ENCODE peak calls at places on chromosomes 5 and 9, in five cellular contexts. One of them, this sample, is unnamed.

GRCh38 chr9:121269030-121269887 is 1.3 kb downstream of the GSN start:
- DNase-seq in endothelial cell: no peak
- DNase-seq in cardiac muscle cell: no peak
- DNase-seq in mucosa of descending colon: peak
- DNase-seq in transverse colon: peak
- DNase-seq in this sample: no peak

GRCh38 chr5:16179511-16179935 is at the start of gene MARCHF11:
- DNase-seq in mucosa of descending colon: no peak
- DNase-seq in transverse colon: no peak
- DNase-seq in endothelial cell: peak
- DNase-seq in cardiac muscle cell: peak
- DNase-seq in this sample: no peak

GRCh38 chr5:66356011-66356565 is 212.0 kb downstream of the SREK1 start:
- DNase-seq in cardiac muscle cell: no peak
- DNase-seq in transverse colon: no peak
- DNase-seq in endothelial cell: no peak
- DNase-seq in mucosa of descending colon: no peak
- DNase-seq in this sample: no peak

GRCh38 chr5:42993516-42994284 is 46.4 kb downstream of the ANXA2R start:
- DNase-seq in cardiac muscle cell: no peak
- DNase-seq in mucosa of descending colon: peak
- DNase-seq in endothelial cell: no peak
- DNase-seq in transverse colon: peak
- DNase-seq in this sample: no peak

GRCh38 chr5:1281038-1281882 is 13.6 kb downstream of the TERT start:
- DNase-seq in transverse colon: no peak
- DNase-seq in cardiac muscle cell: no peak
- DNase-seq in mucosa of descending colon: no peak
- DNase-seq in endothelial cell: no peak
- DNase-seq in this sample: no peak

GRCh38 chr5:1140188-1140817 is 28.4 kb upstream of the SLC12A7 start:
- DNase-seq in endothelial cell: peak
- DNase-seq in transverse colon: peak
- DNase-seq in mucosa of descending colon: peak
- DNase-seq in cardiac muscle cell: peak
- DNase-seq in this sample: peak

GRCh38 chr9:127661342-127661741 is 45.4 kb upstream of the CFAP157 start:
- DNase-seq in cardiac muscle cell: peak
- DNase-seq in mucosa of descending colon: peak
- DNase-seq in transverse colon: peak
- DNase-seq in endothelial cell: no peak
- DNase-seq in this sample: no peak

GRCh38 chr5:40223884-40224402 is 455.8 kb upstream of the PTGER4 start:
- DNase-seq in cardiac muscle cell: no peak
- DNase-seq in mucosa of descending colon: no peak
- DNase-seq in transverse colon: no peak
- DNase-seq in endothelial cell: no peak
- DNase-seq in this sample: no peak

GRCh38 chr5:119022017-119022745 is 33.8 kb upstream of the DTWD2 start:
- DNase-seq in endothelial cell: no peak
- DNase-seq in mucosa of descending colon: no peak
- DNase-seq in cardiac muscle cell: no peak
- DNase-seq in transverse colon: no peak
- DNase-seq in this sample: peak

GRCh38 chr5:168829922-168830417 is 250.8 kb upstream of the PANK3 start:
- DNase-seq in cardiac muscle cell: no peak
- DNase-seq in mucosa of descending colon: no peak
- DNase-seq in endothelial cell: no peak
- DNase-seq in transverse colon: no peak
- DNase-seq in this sample: no peak

GRCh38 chr5:72480836-72481235 is 26.4 kb downstream of the ZNF366 start:
- DNase-seq in transverse colon: no peak
- DNase-seq in endothelial cell: no peak
- DNase-seq in mucosa of descending colon: no peak
- DNase-seq in cardiac muscle cell: no peak
- DNase-seq in this sample: no peak

GRCh38 chr5:157217289-157218024 is 36.8 kb downstream of the ITK start:
- DNase-seq in transverse colon: no peak
- DNase-seq in mucosa of descending colon: no peak
- DNase-seq in cardiac muscle cell: no peak
- DNase-seq in endothelial cell: no peak
- DNase-seq in this sample: no peak

GRCh38 chr9:88524911-88525310 is 10.1 kb upstream of the NXNL2 start:
- DNase-seq in endothelial cell: no peak
- DNase-seq in cardiac muscle cell: no peak
- DNase-seq in mucosa of descending colon: no peak
- DNase-seq in transverse colon: no peak
- DNase-seq in this sample: no peak

GRCh38 chr9:79946718-79947117 is 375.0 kb downstream of the TLE4 start:
- DNase-seq in transverse colon: no peak
- DNase-seq in mucosa of descending colon: no peak
- DNase-seq in cardiac muscle cell: no peak
- DNase-seq in endothelial cell: no peak
- DNase-seq in this sample: no peak

GRCh38 chr5:173969167-173970049 is 19.6 kb upstream of the C5orf47 start:
- DNase-seq in mucosa of descending colon: no peak
- DNase-seq in endothelial cell: no peak
- DNase-seq in cardiac muscle cell: no peak
- DNase-seq in transverse colon: no peak
- DNase-seq in this sample: no peak

GRCh38 chr9:106862946-106863740 is at the start of gene ZNF462:
- DNase-seq in mucosa of descending colon: peak
- DNase-seq in transverse colon: peak
- DNase-seq in cardiac muscle cell: peak
- DNase-seq in endothelial cell: peak
- DNase-seq in this sample: no peak

GRCh38 chr5:170760126-170760525 is 23.4 kb upstream of the GABRP start:
- DNase-seq in transverse colon: no peak
- DNase-seq in cardiac muscle cell: no peak
- DNase-seq in endothelial cell: no peak
- DNase-seq in mucosa of descending colon: no peak
- DNase-seq in this sample: no peak

GRCh38 chr9:36141288-36141687 is 4.8 kb downstream of the GLIPR2 start:
- DNase-seq in endothelial cell: no peak
- DNase-seq in cardiac muscle cell: peak
- DNase-seq in transverse colon: no peak
- DNase-seq in mucosa of descending colon: no peak
- DNase-seq in this sample: no peak

GRCh38 chr5:169148066-169148740 is 152.7 kb downstream of the SLIT3 start:
- DNase-seq in endothelial cell: no peak
- DNase-seq in transverse colon: no peak
- DNase-seq in mucosa of descending colon: no peak
- DNase-seq in cardiac muscle cell: no peak
- DNase-seq in this sample: no peak

GRCh38 chr5:127442085-127442484 is 75.4 kb upstream of the PRRC1 start:
- DNase-seq in endothelial cell: no peak
- DNase-seq in mucosa of descending colon: no peak
- DNase-seq in cardiac muscle cell: peak
- DNase-seq in transverse colon: no peak
- DNase-seq in this sample: peak

GRCh38 chr9:75071530-75072122 is 16.3 kb downstream of the NMRK1 start:
- DNase-seq in mucosa of descending colon: peak
- DNase-seq in transverse colon: peak
- DNase-seq in cardiac muscle cell: no peak
- DNase-seq in endothelial cell: no peak
- DNase-seq in this sample: no peak

GRCh38 chr5:54325610-54326311 is 15.4 kb upstream of the ARL15 start:
- DNase-seq in transverse colon: no peak
- DNase-seq in endothelial cell: no peak
- DNase-seq in cardiac muscle cell: no peak
- DNase-seq in mucosa of descending colon: no peak
- DNase-seq in this sample: no peak

GRCh38 chr9:92971121-92971520 is 23.8 kb downstream of the FGD3 start:
- DNase-seq in mucosa of descending colon: no peak
- DNase-seq in cardiac muscle cell: no peak
- DNase-seq in transverse colon: no peak
- DNase-seq in endothelial cell: no peak
- DNase-seq in this sample: no peak

GRCh38 chr5:130295235-130295634 is 391.0 kb downstream of the CHSY3 start:
- DNase-seq in mucosa of descending colon: no peak
- DNase-seq in transverse colon: no peak
- DNase-seq in endothelial cell: no peak
- DNase-seq in cardiac muscle cell: no peak
- DNase-seq in this sample: no peak

GRCh38 chr5:68381909-68382308 is 166.4 kb downstream of the PIK3R1 start:
- DNase-seq in endothelial cell: no peak
- DNase-seq in transverse colon: no peak
- DNase-seq in cardiac muscle cell: no peak
- DNase-seq in mucosa of descending colon: no peak
- DNase-seq in this sample: no peak

GRCh38 chr5:156528673-156529072 is 201.7 kb downstream of the SGCD start:
- DNase-seq in transverse colon: no peak
- DNase-seq in mucosa of descending colon: no peak
- DNase-seq in endothelial cell: no peak
- DNase-seq in cardiac muscle cell: no peak
- DNase-seq in this sample: no peak

GRCh38 chr5:133328800-133329199 is 277.0 kb downstream of the HSPA4 start:
- DNase-seq in transverse colon: no peak
- DNase-seq in cardiac muscle cell: no peak
- DNase-seq in endothelial cell: no peak
- DNase-seq in mucosa of descending colon: no peak
- DNase-seq in this sample: no peak

GRCh38 chr9:113475992-113476391 is 12.5 kb downstream of the RGS3 start:
- DNase-seq in cardiac muscle cell: no peak
- DNase-seq in endothelial cell: no peak
- DNase-seq in transverse colon: no peak
- DNase-seq in mucosa of descending colon: no peak
- DNase-seq in this sample: no peak

GRCh38 chr9:20608582-20608981 is 13.7 kb downstream of the MLLT3 start:
- DNase-seq in cardiac muscle cell: no peak
- DNase-seq in endothelial cell: no peak
- DNase-seq in transverse colon: no peak
- DNase-seq in mucosa of descending colon: no peak
- DNase-seq in this sample: no peak

GRCh38 chr9:20616808-20617207 is 5.5 kb downstream of the MLLT3 start:
- DNase-seq in mucosa of descending colon: no peak
- DNase-seq in transverse colon: no peak
- DNase-seq in cardiac muscle cell: no peak
- DNase-seq in endothelial cell: no peak
- DNase-seq in this sample: no peak

GRCh38 chr9:20606637-20607036 is 15.7 kb downstream of the MLLT3 start:
- DNase-seq in transverse colon: no peak
- DNase-seq in mucosa of descending colon: no peak
- DNase-seq in cardiac muscle cell: no peak
- DNase-seq in endothelial cell: no peak
- DNase-seq in this sample: no peak

GRCh38 chr9:20614602-20615216 is 7.6 kb downstream of the MLLT3 start:
- DNase-seq in cardiac muscle cell: no peak
- DNase-seq in mucosa of descending colon: no peak
- DNase-seq in transverse colon: no peak
- DNase-seq in endothelial cell: no peak
- DNase-seq in this sample: no peak

DNA sequence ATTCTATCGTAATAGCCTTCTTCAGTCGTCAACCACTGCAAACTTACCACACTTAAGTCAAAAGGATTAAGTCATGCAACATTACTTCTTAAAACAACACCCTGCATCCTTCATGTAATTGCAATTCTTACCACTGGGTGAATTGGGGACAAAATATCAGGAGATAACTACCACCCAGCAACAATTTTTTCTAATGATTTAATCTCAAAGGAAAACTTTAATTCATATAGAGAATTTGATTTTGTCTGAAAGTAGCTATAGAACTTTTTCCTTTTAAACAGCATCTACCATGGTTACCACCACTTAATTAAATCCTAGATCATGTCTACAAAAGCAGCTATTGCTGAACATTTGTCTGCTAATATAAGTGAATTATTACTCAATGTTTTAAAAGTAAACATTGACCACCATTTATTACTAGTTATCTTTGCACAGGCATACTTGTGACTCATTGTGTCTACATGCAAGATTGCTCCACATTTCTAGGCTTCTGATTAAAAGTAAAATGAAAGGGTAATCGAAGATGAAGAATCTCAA is 10.5 kb downstream of the MLLT3 start:
- DNase-seq in mucosa of descending colon: no peak
- DNase-seq in endothelial cell: no peak
- DNase-seq in transverse colon: no peak
- DNase-seq in cardiac muscle cell: no peak
- DNase-seq in this sample: no peak
- TF ChIP-seq CTCF in mucosa of descending colon: no peak
- TF ChIP-seq CTCF in endothelial cell: peak
- TF ChIP-seq CTCF in transverse colon: peak
- TF ChIP-seq CTCF in cardiac muscle cell: peak
- TF ChIP-seq CTCF in this sample: no peak

DNA sequence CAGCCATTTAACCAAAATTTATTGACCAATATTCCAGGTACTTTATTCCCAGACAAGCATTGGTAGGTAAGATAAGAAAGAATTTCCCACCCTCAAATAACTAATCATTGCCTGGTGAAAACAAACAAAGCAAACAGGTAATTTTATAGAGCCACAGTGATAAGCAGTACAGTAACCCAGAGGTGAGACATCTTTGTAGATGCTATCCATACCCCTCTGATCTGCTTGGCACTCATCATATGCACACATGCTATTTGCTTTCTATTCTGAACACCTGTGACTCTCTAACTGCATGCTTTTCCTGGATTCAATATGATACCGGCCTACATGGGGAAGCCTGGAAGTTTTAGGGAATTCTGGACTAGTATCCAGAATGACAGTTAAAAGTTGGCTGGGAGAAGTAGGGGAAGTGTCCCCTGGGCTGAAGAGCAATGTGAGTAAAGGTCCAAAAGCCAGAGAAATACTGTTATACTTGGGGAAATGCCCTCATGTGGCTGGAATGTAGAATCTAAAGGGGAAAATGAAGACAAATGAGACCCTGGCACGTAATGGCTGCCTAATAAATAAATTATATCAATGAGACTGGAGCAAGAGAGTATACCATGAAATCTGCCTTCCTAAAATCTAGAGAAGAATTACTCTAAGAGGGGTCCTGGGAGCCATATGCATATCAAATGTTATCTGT is 243.8 kb upstream of the ADAMTSL1 start:
- DNase-seq in transverse colon: no peak
- DNase-seq in endothelial cell: no peak
- DNase-seq in mucosa of descending colon: no peak
- DNase-seq in cardiac muscle cell: no peak
- DNase-seq in this sample: no peak
- TF ChIP-seq CTCF in transverse colon: no peak
- TF ChIP-seq CTCF in endothelial cell: no peak
- TF ChIP-seq CTCF in mucosa of descending colon: no peak
- TF ChIP-seq CTCF in cardiac muscle cell: no peak
- TF ChIP-seq CTCF in this sample: no peak

DNA sequence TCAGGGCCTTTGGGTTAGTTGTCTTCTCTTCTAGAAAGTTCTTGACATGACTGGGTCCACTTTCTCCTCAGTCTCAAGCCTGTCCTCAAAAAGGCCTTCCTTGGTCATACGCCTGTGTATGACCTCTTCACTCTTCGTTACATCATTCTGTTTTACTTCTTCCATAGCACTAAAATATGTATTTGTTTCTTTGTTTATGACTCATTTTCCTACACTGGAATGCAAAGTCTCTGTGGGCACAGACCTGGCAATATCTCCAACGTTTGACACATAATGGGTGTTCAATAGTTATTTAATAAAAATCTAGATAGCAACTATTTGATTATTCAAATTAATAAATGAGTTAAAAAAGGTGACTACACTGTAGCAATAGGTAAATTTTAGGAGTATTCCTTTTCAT is 85.1 kb downstream of the YIPF5 start:
- DNase-seq in cardiac muscle cell: no peak
- DNase-seq in mucosa of descending colon: no peak
- DNase-seq in transverse colon: no peak
- DNase-seq in endothelial cell: no peak
- DNase-seq in this sample: no peak
- TF ChIP-seq CTCF in cardiac muscle cell: no peak
- TF ChIP-seq CTCF in mucosa of descending colon: no peak
- TF ChIP-seq CTCF in transverse colon: no peak
- TF ChIP-seq CTCF in endothelial cell: no peak
- TF ChIP-seq CTCF in this sample: no peak

GRCh38 chr9:4228606-4229005 is 71.3 kb downstream of the GLIS3 start:
- DNase-seq in endothelial cell: no peak
- DNase-seq in cardiac muscle cell: peak
- DNase-seq in mucosa of descending colon: peak
- DNase-seq in transverse colon: no peak
- DNase-seq in this sample: no peak
- TF ChIP-seq CTCF in endothelial cell: no peak
- TF ChIP-seq CTCF in cardiac muscle cell: peak
- TF ChIP-seq CTCF in mucosa of descending colon: peak
- TF ChIP-seq CTCF in transverse colon: peak
- TF ChIP-seq CTCF in this sample: peak